ENCODE peak calls at places on chromosomes 3 and 15, in four cellular contexts. B, T, N and V are unnamed samples.

GRCh38 chr3:189902230-189903186 is 218.2 kb downstream of the P3H2 start:
- DNase-seq in T (no peak), N (no peak), B (no peak), V (no peak)

GRCh38 chr3:194300392-194300758 is 50.8 kb downstream of the CPN2 start:
- DNase-seq in B (peak; percentile 85), T (no peak), N (no peak), V (no peak)

GRCh38 chr3:140974900-140975299 is 33.3 kb downstream of the SLC25A36 start:
- DNase-seq in N (no peak), T (no peak), B (no peak), V (no peak)

GRCh38 chr3:23751485-23751811 is 54.3 kb upstream of the UBE2E1 start:
- DNase-seq in N (no peak), B (no peak), T (no peak), V (no peak)

GRCh38 chr15:64343841-64344240 is 12.1 kb downstream of the CSNK1G1 start:
- DNase-seq in T (no peak), B (no peak), N (no peak), V (no peak)

GRCh38 chr15:29827421-29827820 is 5.2 kb upstream of the TJP1 start:
- DNase-seq in N (no peak), T (no peak), B (no peak), V (no peak)

GRCh38 chr3:56421205-56421604 is 47.1 kb downstream of the ERC2 start:
- DNase-seq in N (no peak), T (no peak), B (peak; percentile 17), V (no peak)

GRCh38 chr3:4351872-4352271 is 48.7 kb downstream of the SETMAR start:
- DNase-seq in N (no peak), B (no peak), T (no peak), V (peak; percentile 54)

GRCh38 chr3:41000471-41000870 is 198.8 kb upstream of the CTNNB1 start:
- DNase-seq in N (no peak), T (no peak), B (no peak), V (no peak)

GRCh38 chr3:111539351-111540331 is 2.4 kb upstream of the CD96 start:
- DNase-seq in N (peak; percentile 66), B (peak; percentile 64), T (no peak), V (no peak)

GRCh38 chr3:45654344-45654934 is 34.8 kb upstream of the SACM1L start:
- DNase-seq in N (no peak), B (no peak), T (no peak), V (no peak)

GRCh38 chr3:17800232-17800631 is 57.8 kb upstream of the TBC1D5 start:
- DNase-seq in B (no peak), T (no peak), N (no peak), V (peak; percentile 95)

GRCh38 chr3:154730221-154730620 is 300.2 kb upstream of the GPR149 start:
- DNase-seq in B (peak; percentile 15), N (no peak), T (no peak), V (peak; percentile 46)

GRCh38 chr3:52440249-52440551 is 4.7 kb downstream of the SEMA3G start:
- DNase-seq in T (no peak), B (no peak), N (no peak), V (no peak)

GRCh38 chr3:197730200-197730599 is 6.5 kb downstream of the RUBCN start:
- DNase-seq in N (no peak), B (peak; percentile 60), T (no peak), V (no peak)

GRCh38 chr3:157061271-157061670 is 98.7 kb downstream of the CCNL1 start:
- DNase-seq in B (no peak), T (no peak), N (no peak), V (no peak)

GRCh38 chr3:3053974-3054373 is 56.2 kb downstream of the IL5RA start:
- DNase-seq in N (no peak), B (no peak), T (no peak), V (no peak)

GRCh38 chr3:52606373-52607085 is 70.1 kb downstream of the UQCC5 start:
- DNase-seq in B (peak; percentile 94), N (no peak), T (no peak), V (peak; percentile 60)

GRCh38 chr3:78919021-78919755 is 848.6 kb downstream of the ROBO1 start:
- DNase-seq in N (no peak), T (peak; percentile 89), B (peak; percentile 83), V (no peak)

GRCh38 chr3:99962703-99963102 is 145.0 kb downstream of the CMSS1 start:
- DNase-seq in B (no peak), T (no peak), N (no peak), V (no peak)

GRCh38 chr15:63983071-63983711 is 63.1 kb downstream of the DAPK2 start:
- DNase-seq in B (no peak), N (no peak), T (no peak), V (no peak)

GRCh38 chr15:75167588-75168076 is 34.0 kb upstream of the C15orf39 start:
- DNase-seq in B (peak; percentile 51), T (no peak), N (no peak), V (no peak)

GRCh38 chr3:8503461-8503860 is 1.8 kb downstream of the LMCD1 start:
- DNase-seq in T (no peak), B (no peak), N (no peak), V (no peak)

GRCh38 chr3:11145888-11146287 is 8.4 kb upstream of the HRH1 start:
- DNase-seq in T (peak; percentile 79), N (no peak), B (peak; percentile 58), V (peak; percentile 43)

GRCh38 chr15:74307827-74308642 is 59.4 kb downstream of the CYP11A1 start:
- DNase-seq in T (no peak), B (peak; percentile 77), N (peak; percentile 40), V (peak; percentile 20)

GRCh38 chr15:99955181-99955525 is 221.9 kb upstream of the LYSMD4 start:
- DNase-seq in N (no peak), T (no peak), B (no peak), V (no peak)

GRCh38 chr3:35448121-35448520 is 191.2 kb upstream of the ARPP21 start:
- DNase-seq in N (no peak), T (no peak), B (no peak), V (no peak)

GRCh38 chr3:174215426-174215825 is 643.7 kb upstream of the NAALADL2 start:
- DNase-seq in B (no peak), N (no peak), T (no peak), V (no peak)

GRCh38 chr3:46609944-46610722 is 2.2 kb upstream of the FAM240A start:
- DNase-seq in B (no peak), T (no peak), N (no peak), V (no peak)

GRCh38 chr3:168002786-168003368 is 92.8 kb downstream of the GOLIM4 start:
- DNase-seq in T (no peak), B (peak; percentile 64), N (no peak), V (no peak)

GRCh38 chr3:161914703-161915102 is 418.1 kb downstream of the OTOL1 start:
- DNase-seq in T (no peak), B (no peak), N (no peak), V (no peak)

GRCh38 chr3:153232737-153233330 is 70.8 kb downstream of the RAP2B start:
- DNase-seq in B (no peak), T (peak; percentile 65), N (no peak), V (no peak)

GRCh38 chr3:16177962-16178627 is 3.6 kb downstream of the GALNT15 start:
- DNase-seq in T (no peak), N (peak; percentile 38), B (peak; percentile 83), V (no peak)

GRCh38 chr3:15647629-15648167 is 46.2 kb downstream of the BTD start:
- DNase-seq in T (peak; percentile 97), N (peak; percentile 55), B (peak; percentile 81), V (no peak)

GRCh38 chr3:62605413-62606068 is 232.2 kb upstream of the FEZF2 start:
- DNase-seq in N (no peak), B (no peak), T (no peak), V (no peak)

DNA sequence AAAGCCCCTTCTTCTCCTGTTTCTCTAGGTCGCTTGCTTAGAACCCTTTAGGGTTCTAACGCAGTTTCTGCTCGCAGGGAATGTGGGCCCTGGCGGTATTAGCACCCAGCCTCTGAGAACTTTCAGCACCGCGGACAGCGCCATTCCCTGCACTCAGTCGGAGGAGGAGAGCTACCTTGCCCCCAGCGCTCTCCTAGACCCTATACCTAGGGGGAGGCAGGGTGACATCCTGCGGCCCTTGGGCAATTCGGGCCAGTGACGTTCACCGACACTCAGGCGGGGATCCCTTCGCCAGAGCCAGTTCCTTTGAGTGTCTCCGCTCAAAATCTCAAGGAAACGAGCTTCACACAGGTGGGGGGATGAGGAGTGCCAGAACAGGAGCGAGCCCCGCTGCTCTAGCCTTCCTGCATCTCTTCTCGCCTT is 1.3 kb downstream of the SLC7A14 start:
- DNase-seq in B (peak; percentile 59), N (peak; percentile 22), T (no peak), V (peak; percentile 22)
- TF ChIP-seq CTCF in B (no peak), N (no peak), T (no peak), V (no peak)

GRCh38 chr3:59606638-59607262 is 556.9 kb upstream of the CFAP20DC start:
- DNase-seq in B (no peak), T (no peak), N (no peak), V (no peak)
- TF ChIP-seq CTCF in B (no peak), T (no peak), N (no peak), V (no peak)

GRCh38 chr3:38039899-38040261 is 872 bp downstream of the DLEC1 start:
- DNase-seq in T (no peak), N (peak; percentile 64), B (peak; percentile 15), V (no peak)
- TF ChIP-seq CTCF in T (peak; percentile 15), N (no peak), B (no peak), V (no peak)

GRCh38 chr15:89732451-89733172 is 18.4 kb downstream of the MESP1 start:
- DNase-seq in B (no peak), T (no peak), N (no peak), V (no peak)
- TF ChIP-seq CTCF in B (no peak), T (no peak), N (no peak), V (no peak)

DNA sequence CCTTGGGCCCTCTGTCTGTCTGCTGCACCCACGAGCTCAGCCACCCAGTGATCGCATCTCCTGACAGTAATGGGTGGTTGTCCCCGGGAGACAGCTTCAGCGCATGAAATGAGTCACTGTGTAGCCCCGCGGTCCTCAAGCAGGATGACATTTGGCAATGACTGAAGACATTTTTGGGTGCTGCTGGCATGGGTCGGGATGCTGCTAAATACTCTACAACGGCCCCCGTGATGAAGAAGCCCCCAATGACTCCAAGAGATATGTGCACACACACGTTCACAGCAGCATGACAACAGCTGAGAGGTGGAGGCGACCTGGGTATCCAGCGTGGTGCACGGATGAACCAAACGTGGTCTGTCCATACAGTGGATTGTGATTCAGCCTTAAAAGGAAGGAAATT is 17.4 kb upstream of the ZXDC start:
- DNase-seq in N (no peak), B (no peak), T (no peak), V (no peak)
- TF ChIP-seq CTCF in N (no peak), B (no peak), T (no peak), V (no peak)

DNA sequence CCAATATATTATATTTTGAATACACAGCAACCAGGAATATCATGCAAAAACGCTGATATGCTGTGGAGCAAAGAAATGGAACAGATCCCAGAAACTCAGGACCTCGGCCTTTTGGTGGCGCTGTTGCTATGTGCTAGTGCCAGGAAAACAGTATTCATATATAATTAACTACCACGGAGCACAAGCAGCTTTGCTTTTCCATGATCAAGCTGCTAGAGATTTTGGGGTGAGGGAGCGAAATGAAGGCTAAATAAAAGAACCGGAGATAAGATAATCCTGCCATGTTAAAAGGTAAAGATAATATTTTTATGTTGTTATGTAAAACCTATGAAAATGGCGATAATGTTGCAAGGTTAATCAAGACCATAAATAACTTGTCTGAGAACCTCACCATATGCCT is 157.7 kb upstream of the FAM3D start:
- DNase-seq in B (peak; percentile 78), N (peak; percentile 11), T (no peak), V (peak; percentile 9)
- TF ChIP-seq CTCF in B (peak; percentile 77), N (no peak), T (peak; percentile 68), V (peak; percentile 88)